ENCODE peak calls at places on chromosomes 16 and 17, in eight cellular contexts. W is K562, Z is A549, E is IMR-90, T is H1, Y is HepG2, R is HCT116, M is GM12878. S is an unnamed sample.

GRCh38 chr17:38886643-38887010 is 16.8 kb downstream of the LASP1 start:
- DNase-seq in T (no peak), Z (no peak), Y (no peak), E (no peak), M (no peak), R (no peak), W (no peak), S (no peak)

GRCh38 chr17:73759324-73760185 is 115.3 kb upstream of the SDK2 start:
- DNase-seq in R (no peak), T (no peak), Y (no peak), W (no peak), M (no peak), E (no peak), Z (no peak), S (peak; percentile 79)

GRCh38 chr16:25135239-25135878 is 23.8 kb downstream of the LCMT1 start:
- DNase-seq in Y (peak; percentile 25), R (no peak), T (no peak), M (no peak), W (no peak), Z (peak; percentile 64), E (peak; percentile 83), S (no peak)

GRCh38 chr17:63369233-63369632 is 76.9 kb downstream of the CYB561 start:
- DNase-seq in R (no peak), Y (no peak), E (peak; percentile 61), Z (no peak), M (no peak), T (no peak), W (no peak), S (no peak)

GRCh38 chr16:87842209-87842869 is 27.0 kb downstream of the SLC7A5 start:
- DNase-seq in R (no peak), T (no peak), Y (peak; percentile 51), Z (no peak), M (no peak), E (no peak), W (no peak), S (no peak)

GRCh38 chr17:20073056-20073979 is 64.2 kb downstream of the SPECC1 start:
- DNase-seq in E (peak; percentile 10), Y (no peak), W (peak; percentile 22), R (no peak), T (no peak), Z (no peak), M (no peak), S (no peak)

GRCh38 chr17:4945944-4946280 is 2.4 kb downstream of the PFN1 start:
- DNase-seq in T (no peak), M (no peak), Y (no peak), E (no peak), Z (no peak), W (no peak), R (no peak), S (no peak)

GRCh38 chr16:68369697-68370096 is 58.9 kb downstream of the PRMT7 start:
- DNase-seq in M (peak; percentile 75), E (no peak), Y (no peak), R (no peak), Z (no peak), T (no peak), W (no peak), S (no peak)

GRCh38 chr17:19370493-19370960 is 7.8 kb upstream of the MAPK7 start:
- DNase-seq in Y (no peak), Z (no peak), E (no peak), T (no peak), R (no peak), M (no peak), W (no peak), S (no peak)

GRCh38 chr16:3074860-3075545 is 9.6 kb downstream of the IL32 start:
- DNase-seq in Z (no peak), R (no peak), W (no peak), T (no peak), M (peak; percentile 69), E (no peak), Y (no peak), S (no peak)

DNA sequence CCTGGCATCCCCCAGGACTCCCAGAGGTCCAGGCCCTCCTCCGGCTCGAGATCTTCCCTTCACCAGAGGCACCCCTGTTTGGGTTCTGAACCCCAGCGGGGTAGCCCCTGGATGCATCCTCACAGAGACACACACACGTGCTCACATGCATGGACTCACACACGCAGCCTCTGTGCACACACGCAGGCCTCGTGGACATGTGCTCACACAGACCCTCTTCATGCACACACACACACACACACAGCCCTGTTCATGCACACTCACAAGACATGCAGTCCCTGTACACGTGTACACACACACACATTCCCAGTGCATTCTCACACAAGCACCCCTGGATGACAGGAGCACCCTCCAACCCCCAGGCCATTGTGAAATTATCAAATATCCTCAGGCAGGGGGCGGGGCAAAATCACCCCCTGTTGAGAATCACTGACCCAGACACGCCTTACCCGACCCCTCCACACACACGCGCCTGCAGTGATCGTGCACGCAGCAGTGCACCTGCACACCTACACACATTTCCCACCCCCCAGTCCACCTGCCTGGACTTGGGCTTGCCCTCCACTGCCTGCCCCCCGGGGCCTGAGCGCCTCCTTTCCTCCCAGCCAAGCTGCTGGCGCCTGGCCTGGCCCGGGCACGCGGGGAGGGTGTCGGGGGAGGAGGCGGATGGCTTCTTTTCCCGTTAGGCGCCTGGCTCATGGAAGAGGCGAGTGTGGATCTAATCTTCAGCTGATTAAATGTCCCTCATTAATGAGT is 62.6 kb downstream of the ENGASE start:
- DNase-seq in R (no peak), Y (no peak), T (no peak), W (no peak), M (no peak), E (no peak), Z (no peak), S (no peak)
- TF ChIP-seq RAD21 in R (no peak), Y (no peak), T (no peak), W (no peak), M (no peak), E (no peak), Z (no peak), S (no peak)

GRCh38 chr17:77802811-77803220 is 155.7 kb upstream of the TNRC6C start:
- DNase-seq in T (peak; percentile 63), Y (no peak), M (no peak), W (no peak), Z (no peak), E (peak; percentile 24), R (no peak), S (peak; percentile 93)
- TF ChIP-seq RAD21 in T (no peak), Y (no peak), M (no peak), W (no peak), Z (no peak), E (no peak), R (no peak), S (peak; percentile 52)

GRCh38 chr16:72884573-72884972 is 163.4 kb downstream of the ZFHX3 start:
- DNase-seq in Y (peak; percentile 75), E (no peak), Z (no peak), W (no peak), T (no peak), M (no peak), R (no peak), S (no peak)
- TF ChIP-seq RAD21 in Y (no peak), E (no peak), Z (no peak), W (no peak), T (no peak), M (no peak), R (no peak), S (no peak)

GRCh38 chr17:66654341-66654740 is 180.6 kb upstream of the CACNG5 start:
- DNase-seq in T (no peak), R (no peak), Y (no peak), Z (no peak), W (no peak), M (no peak), E (peak; percentile 81), S (no peak)

GRCh38 chr17:66655461-66655860 is 179.5 kb upstream of the CACNG5 start:
- DNase-seq in W (no peak), Z (no peak), R (no peak), M (no peak), Y (no peak), T (no peak), E (no peak), S (no peak)

GRCh38 chr17:66654764-66655163 is 180.2 kb upstream of the CACNG5 start:
- DNase-seq in R (no peak), M (no peak), Y (no peak), T (no peak), E (no peak), W (no peak), Z (no peak), S (no peak)

GRCh38 chr17:66652840-66653507 is 181.9 kb upstream of the CACNG5 start:
- DNase-seq in Y (no peak), T (no peak), Z (no peak), E (peak; percentile 74), R (no peak), W (no peak), M (no peak), S (no peak)

GRCh38 chr17:66655861-66656260 is 179.1 kb upstream of the CACNG5 start:
- DNase-seq in R (no peak), T (no peak), W (peak; percentile 24), E (peak; percentile 80), Y (no peak), Z (no peak), M (no peak), S (no peak)
- TF ChIP-seq RAD21 in R (no peak), T (no peak), W (no peak), E (no peak), Y (no peak), Z (no peak), M (no peak), S (no peak)

GRCh38 chr17:81163051-81163695 is 2.1 kb upstream of the PVALEF start:
- DNase-seq in Z (no peak), Y (no peak), E (no peak), M (no peak), R (no peak), T (no peak), W (no peak), S (no peak)

GRCh38 chr17:81166033-81166472 is at the start of gene AATK:
- DNase-seq in W (no peak), Y (no peak), E (no peak), M (no peak), Z (no peak), T (no peak), R (no peak), S (peak; percentile 92)

GRCh38 chr17:81165246-81166032 is at the start of gene PVALEF:
- DNase-seq in Y (peak; percentile 48), T (peak; percentile 72), W (no peak), Z (peak; percentile 31), M (no peak), E (no peak), R (no peak), S (no peak)

GRCh38 chr17:81163703-81164413 is 1.4 kb upstream of the PVALEF start:
- DNase-seq in R (no peak), Y (no peak), T (no peak), Z (no peak), M (no peak), W (no peak), E (no peak), S (no peak)

DNA sequence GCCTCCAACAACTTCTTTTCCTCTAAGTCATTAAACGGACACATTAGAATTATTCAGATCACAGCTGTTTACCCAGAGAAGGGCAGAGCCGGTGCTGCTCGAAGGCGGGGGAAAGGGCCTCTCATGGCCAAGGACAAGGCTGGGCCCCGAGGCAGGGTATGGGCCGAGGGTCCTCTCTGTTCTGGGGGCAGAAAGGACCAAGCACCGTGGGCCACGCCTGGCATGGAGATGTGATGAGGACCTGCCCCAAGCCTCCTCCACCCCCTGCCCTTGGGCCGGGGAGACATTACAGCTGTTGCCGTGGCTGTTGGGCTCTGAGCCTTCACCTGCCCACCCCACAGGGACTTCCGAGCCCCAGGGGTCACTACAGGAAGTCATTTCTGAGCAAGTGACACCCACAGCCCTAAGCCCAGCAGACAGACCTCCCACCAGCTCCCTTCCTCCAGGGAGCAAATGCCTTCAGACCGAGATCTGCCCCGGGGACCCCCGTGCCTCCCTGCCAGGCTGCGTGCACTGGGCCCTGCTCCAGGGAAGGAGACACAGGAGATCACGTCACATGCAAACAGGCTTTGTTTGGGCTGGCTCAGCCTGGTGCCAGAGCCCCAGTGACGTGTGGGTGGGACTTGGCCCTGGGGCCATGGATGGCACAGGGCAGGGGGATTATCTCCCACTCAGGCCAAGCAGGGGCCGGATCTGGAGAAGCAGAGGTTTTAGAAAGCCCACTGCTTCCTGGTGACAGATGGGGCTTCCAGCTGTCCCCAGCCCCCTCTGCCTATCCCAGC is 652 bp upstream of the PVALEF start:
- DNase-seq in R (no peak), M (no peak), Z (no peak), E (no peak), W (no peak), Y (peak; percentile 49), T (no peak), S (peak; percentile 94)
- TF ChIP-seq RAD21 in R (no peak), M (no peak), Z (no peak), E (no peak), W (no peak), Y (no peak), T (no peak), S (peak; percentile 1)

S was measured in SK-N-SH.